ENCODE peak calls at places on chromosomes 5 and 9, in nine cellular contexts. B, F, U, K, N, J, H, O and I are unnamed samples.

GRCh38 chr5:14296533-14297331 is 153.6 kb downstream of the TRIO start:
- DNase-seq in B (peak), F (no peak), U (no peak), K (no peak), N (no peak), J (no peak), H (peak), O (no peak), I (no peak)

GRCh38 chr9:135482015-135482754 is 2.6 kb downstream of the PPP1R26 start:
- DNase-seq in B (no peak), F (no peak), U (no peak), K (no peak), N (no peak), J (no peak), H (no peak), O (no peak), I (no peak)

GRCh38 chr5:53601570-53601969 is 41.1 kb downstream of the NDUFS4 start:
- DNase-seq in B (no peak), F (no peak), U (no peak), K (no peak), N (no peak), J (no peak), H (peak), O (no peak), I (no peak)

GRCh38 chr5:24742334-24742733 is 97.6 kb upstream of the CDH10 start:
- DNase-seq in B (no peak), F (no peak), U (no peak), K (no peak), N (no peak), J (no peak), H (peak), O (no peak), I (no peak)

GRCh38 chr5:5040712-5041111 is 99.4 kb upstream of the ADAMTS16 start:
- DNase-seq in B (no peak), F (no peak), U (no peak), K (no peak), N (no peak), J (no peak), H (peak), O (no peak), I (no peak)

GRCh38 chr9:83432104-83432627 is 106.0 kb downstream of the FRMD3 start:
- DNase-seq in B (no peak), F (no peak), U (no peak), K (peak), N (no peak), J (peak), H (peak), O (peak), I (peak)

GRCh38 chr9:78280982-78281668 is 15.8 kb upstream of the PSAT1 start:
- DNase-seq in B (no peak), F (no peak), U (no peak), K (peak), N (no peak), J (peak), H (peak), O (no peak), I (peak)

GRCh38 chr5:130964238-130965192 is 200.5 kb downstream of the HINT1 start:
- DNase-seq in B (peak), F (no peak), U (no peak), K (no peak), N (no peak), J (no peak), H (peak), O (no peak), I (peak)

GRCh38 chr5:179986328-179986727 is 78.6 kb upstream of the TBC1D9B start:
- DNase-seq in B (no peak), F (no peak), U (no peak), K (no peak), N (no peak), J (no peak), H (no peak), O (no peak), I (no peak)

GRCh38 chr5:131250749-131251148 is 13.1 kb upstream of the CDC42SE2 start:
- DNase-seq in B (no peak), F (no peak), U (no peak), K (no peak), N (no peak), J (no peak), H (no peak), O (no peak), I (no peak)

GRCh38 chr9:3508078-3508431 is 17.7 kb downstream of the RFX3 start:
- DNase-seq in B (no peak), F (no peak), U (no peak), K (no peak), N (no peak), J (no peak), H (no peak), O (no peak), I (no peak)